ENCODE peak calls at places on chromosomes 6 and 20, in eight cellular contexts. One of them, this sample, is unnamed.
A peak's percentile ranks its signal among the peaks of the same experiment; 100 is the strongest.

GRCh38 chr6:157124855-157125254 is 198.5 kb downstream of the TMEM242 start:
- DNase-seq in A549: no peak
- DNase-seq in AG10803: no peak
- DNase-seq in pancreas: no peak
- DNase-seq in epithelial cell of proximal tubule: no peak
- DNase-seq in foreskin fibroblast: no peak
- DNase-seq in esophagus squamous epithelium: no peak
- DNase-seq in heart right ventricle: no peak
- DNase-seq in this sample: no peak

GRCh38 chr6:158841358-158841757 is 22.2 kb upstream of the EZR start:
- DNase-seq in pancreas: no peak
- DNase-seq in heart right ventricle: no peak
- DNase-seq in esophagus squamous epithelium: no peak
- DNase-seq in epithelial cell of proximal tubule: no peak
- DNase-seq in AG10803: no peak
- DNase-seq in foreskin fibroblast: no peak
- DNase-seq in A549: no peak
- DNase-seq in this sample: no peak

GRCh38 chr6:43125119-43125518 is 46.0 kb upstream of the SRF start:
- DNase-seq in epithelial cell of proximal tubule: no peak
- DNase-seq in foreskin fibroblast: peak; percentile 94
- DNase-seq in A549: no peak
- DNase-seq in AG10803: peak; percentile 97
- DNase-seq in pancreas: no peak
- DNase-seq in heart right ventricle: no peak
- DNase-seq in esophagus squamous epithelium: no peak
- DNase-seq in this sample: no peak

GRCh38 chr6:27592107-27592480 is 119.2 kb upstream of the ZNF184 start:
- DNase-seq in A549: no peak
- DNase-seq in esophagus squamous epithelium: no peak
- DNase-seq in epithelial cell of proximal tubule: no peak
- DNase-seq in pancreas: no peak
- DNase-seq in AG10803: no peak
- DNase-seq in heart right ventricle: no peak
- DNase-seq in foreskin fibroblast: no peak
- DNase-seq in this sample: no peak

GRCh38 chr20:48563191-48563884 is 264.5 kb downstream of the PREX1 start:
- DNase-seq in pancreas: no peak
- DNase-seq in esophagus squamous epithelium: no peak
- DNase-seq in heart right ventricle: no peak
- DNase-seq in epithelial cell of proximal tubule: no peak
- DNase-seq in A549: no peak
- DNase-seq in AG10803: no peak
- DNase-seq in foreskin fibroblast: no peak
- DNase-seq in this sample: no peak

GRCh38 chr20:42192321-42192720 is 574.1 kb upstream of the CHD6 start:
- DNase-seq in esophagus squamous epithelium: no peak
- DNase-seq in AG10803: no peak
- DNase-seq in foreskin fibroblast: no peak
- DNase-seq in epithelial cell of proximal tubule: no peak
- DNase-seq in A549: no peak
- DNase-seq in pancreas: no peak
- DNase-seq in heart right ventricle: no peak
- DNase-seq in this sample: no peak

GRCh38 chr6:382883-383420 is 8.6 kb upstream of the IRF4 start:
- DNase-seq in A549: no peak
- DNase-seq in epithelial cell of proximal tubule: no peak
- DNase-seq in pancreas: no peak
- DNase-seq in esophagus squamous epithelium: no peak
- DNase-seq in AG10803: no peak
- DNase-seq in heart right ventricle: no peak
- DNase-seq in foreskin fibroblast: no peak
- DNase-seq in this sample: no peak

GRCh38 chr6:26556263-26557070 is 18.3 kb downstream of the HMGN4 start:
- DNase-seq in epithelial cell of proximal tubule: no peak
- DNase-seq in foreskin fibroblast: peak; percentile 96
- DNase-seq in A549: peak; percentile 70
- DNase-seq in AG10803: peak; percentile 93
- DNase-seq in heart right ventricle: no peak
- DNase-seq in pancreas: no peak
- DNase-seq in esophagus squamous epithelium: no peak
- DNase-seq in this sample: peak; percentile 79

GRCh38 chr6:163709693-163710092 is 295.2 kb downstream of the QKI start:
- DNase-seq in epithelial cell of proximal tubule: no peak
- DNase-seq in heart right ventricle: peak; percentile 67
- DNase-seq in esophagus squamous epithelium: no peak
- DNase-seq in A549: no peak
- DNase-seq in foreskin fibroblast: no peak
- DNase-seq in AG10803: no peak
- DNase-seq in pancreas: no peak
- DNase-seq in this sample: no peak

GRCh38 chr6:41688256-41688965 is 47.0 kb downstream of the TFEB start:
- DNase-seq in A549: no peak
- DNase-seq in esophagus squamous epithelium: no peak
- DNase-seq in AG10803: no peak
- DNase-seq in heart right ventricle: peak; percentile 23
- DNase-seq in pancreas: peak; percentile 14
- DNase-seq in epithelial cell of proximal tubule: no peak
- DNase-seq in foreskin fibroblast: no peak
- DNase-seq in this sample: no peak

GRCh38 chr6:129680633-129681032 is 29.3 kb downstream of the ARHGAP18 start:
- DNase-seq in epithelial cell of proximal tubule: no peak
- DNase-seq in pancreas: no peak
- DNase-seq in foreskin fibroblast: no peak
- DNase-seq in A549: no peak
- DNase-seq in AG10803: no peak
- DNase-seq in heart right ventricle: no peak
- DNase-seq in esophagus squamous epithelium: no peak
- DNase-seq in this sample: no peak

GRCh38 chr20:64077876-64078551 is 1.3 kb downstream of the RGS19 start:
- DNase-seq in epithelial cell of proximal tubule: no peak
- DNase-seq in AG10803: no peak
- DNase-seq in heart right ventricle: no peak
- DNase-seq in esophagus squamous epithelium: no peak
- DNase-seq in A549: no peak
- DNase-seq in pancreas: no peak
- DNase-seq in foreskin fibroblast: no peak
- DNase-seq in this sample: no peak

GRCh38 chr6:145863396-145863795 is 48.8 kb upstream of the FBXO30 start:
- DNase-seq in heart right ventricle: no peak
- DNase-seq in AG10803: no peak
- DNase-seq in A549: no peak
- DNase-seq in epithelial cell of proximal tubule: no peak
- DNase-seq in foreskin fibroblast: no peak
- DNase-seq in esophagus squamous epithelium: no peak
- DNase-seq in pancreas: no peak
- DNase-seq in this sample: no peak

GRCh38 chr6:25756382-25757354 is 2.1 kb downstream of the SLC17A4 start:
- DNase-seq in epithelial cell of proximal tubule: no peak
- DNase-seq in esophagus squamous epithelium: no peak
- DNase-seq in AG10803: no peak
- DNase-seq in A549: no peak
- DNase-seq in heart right ventricle: no peak
- DNase-seq in foreskin fibroblast: no peak
- DNase-seq in pancreas: no peak
- DNase-seq in this sample: no peak

GRCh38 chr20:15643713-15644112 is 929.5 kb downstream of the KIF16B start:
- DNase-seq in heart right ventricle: no peak
- DNase-seq in epithelial cell of proximal tubule: no peak
- DNase-seq in esophagus squamous epithelium: no peak
- DNase-seq in foreskin fibroblast: peak; percentile 44
- DNase-seq in A549: peak; percentile 16
- DNase-seq in AG10803: no peak
- DNase-seq in pancreas: no peak
- DNase-seq in this sample: no peak

GRCh38 chr6:168785720-168786511 is 344.9 kb downstream of the SMOC2 start:
- DNase-seq in pancreas: no peak
- DNase-seq in foreskin fibroblast: no peak
- DNase-seq in AG10803: no peak
- DNase-seq in esophagus squamous epithelium: no peak
- DNase-seq in epithelial cell of proximal tubule: no peak
- DNase-seq in heart right ventricle: no peak
- DNase-seq in A549: no peak
- DNase-seq in this sample: no peak

GRCh38 chr6:42338573-42339218 is 113.0 kb downstream of the TRERF1 start:
- DNase-seq in epithelial cell of proximal tubule: no peak
- DNase-seq in pancreas: no peak
- DNase-seq in esophagus squamous epithelium: no peak
- DNase-seq in foreskin fibroblast: peak; percentile 96
- DNase-seq in AG10803: peak; percentile 99
- DNase-seq in A549: peak; percentile 75
- DNase-seq in heart right ventricle: no peak
- DNase-seq in this sample: no peak

GRCh38 chr6:112600168-112600567 is 253.0 kb downstream of the RFPL4B start:
- DNase-seq in esophagus squamous epithelium: no peak
- DNase-seq in epithelial cell of proximal tubule: no peak
- DNase-seq in A549: no peak
- DNase-seq in pancreas: no peak
- DNase-seq in foreskin fibroblast: peak; percentile 11
- DNase-seq in heart right ventricle: no peak
- DNase-seq in AG10803: peak; percentile 8
- DNase-seq in this sample: no peak
- TF ChIP-seq CTCF in esophagus squamous epithelium: no peak
- TF ChIP-seq CTCF in epithelial cell of proximal tubule: peak; percentile 14
- TF ChIP-seq CTCF in A549: no peak
- TF ChIP-seq CTCF in pancreas: no peak
- TF ChIP-seq CTCF in foreskin fibroblast: no peak
- TF ChIP-seq CTCF in heart right ventricle: no peak
- TF ChIP-seq CTCF in AG10803: peak; percentile 33
- TF ChIP-seq CTCF in this sample: peak; percentile 29

DNA sequence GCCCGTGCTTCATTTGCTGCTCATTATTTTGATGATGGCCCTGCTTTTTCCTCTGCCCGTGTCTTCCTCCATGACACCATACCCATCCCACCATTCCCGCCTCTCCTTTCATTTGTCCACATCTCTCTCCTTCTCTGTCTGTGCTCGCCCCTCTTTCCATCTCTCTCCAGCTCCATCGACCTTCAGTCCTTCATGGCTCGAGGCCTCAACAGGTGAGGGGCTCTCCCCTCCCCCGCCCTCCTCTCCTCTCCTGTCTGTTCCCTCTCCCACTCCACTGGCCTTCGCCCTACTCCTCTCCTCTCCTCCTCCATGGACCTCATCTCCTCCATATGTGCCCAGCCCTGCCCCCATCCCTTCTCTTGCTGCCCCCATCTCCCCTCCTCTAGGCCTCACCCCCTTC is 12.1 kb upstream of the ZBTB9 start:
- DNase-seq in esophagus squamous epithelium: no peak
- DNase-seq in heart right ventricle: no peak
- DNase-seq in AG10803: no peak
- DNase-seq in foreskin fibroblast: no peak
- DNase-seq in A549: no peak
- DNase-seq in pancreas: no peak
- DNase-seq in epithelial cell of proximal tubule: no peak
- DNase-seq in this sample: no peak
- H3K4me3 ChIP-seq in esophagus squamous epithelium: no peak overlapping the region
- H3K4me3 ChIP-seq in heart right ventricle: no peak overlapping the region
- H3K4me3 ChIP-seq in AG10803: no peak overlapping the region
- H3K4me3 ChIP-seq in foreskin fibroblast: no peak overlapping the region
- H3K4me3 ChIP-seq in A549: no peak overlapping the region
- H3K4me3 ChIP-seq in pancreas: no peak overlapping the region
- H3K4me3 ChIP-seq in epithelial cell of proximal tubule: no peak overlapping the region
- H3K4me3 ChIP-seq in this sample: no peak overlapping the region

GRCh38 chr6:136927313-136927712 is 5.2 kb downstream of the SLC35D3 start:
- DNase-seq in AG10803: no peak
- DNase-seq in esophagus squamous epithelium: no peak
- DNase-seq in epithelial cell of proximal tubule: no peak
- DNase-seq in A549: peak; percentile 32
- DNase-seq in foreskin fibroblast: peak; percentile 22
- DNase-seq in heart right ventricle: no peak
- DNase-seq in pancreas: no peak
- DNase-seq in this sample: no peak
- TF ChIP-seq CTCF in AG10803: peak; percentile 21
- TF ChIP-seq CTCF in esophagus squamous epithelium: no peak
- TF ChIP-seq CTCF in epithelial cell of proximal tubule: peak; percentile 40
- TF ChIP-seq CTCF in A549: peak; percentile 30
- TF ChIP-seq CTCF in foreskin fibroblast: peak; percentile 22
- TF ChIP-seq CTCF in heart right ventricle: peak; percentile 46
- TF ChIP-seq CTCF in pancreas: no peak
- TF ChIP-seq CTCF in this sample: peak; percentile 14

GRCh38 chr6:1623769-1624070 is 14.0 kb downstream of the FOXC1 start:
- DNase-seq in epithelial cell of proximal tubule: no peak
- DNase-seq in pancreas: no peak
- DNase-seq in AG10803: no peak
- DNase-seq in A549: no peak
- DNase-seq in heart right ventricle: no peak
- DNase-seq in foreskin fibroblast: no peak
- DNase-seq in esophagus squamous epithelium: no peak
- DNase-seq in this sample: no peak

GRCh38 chr6:1622851-1623768 is 13.4 kb downstream of the FOXC1 start:
- DNase-seq in esophagus squamous epithelium: no peak
- DNase-seq in pancreas: no peak
- DNase-seq in A549: no peak
- DNase-seq in heart right ventricle: no peak
- DNase-seq in epithelial cell of proximal tubule: no peak
- DNase-seq in AG10803: no peak
- DNase-seq in foreskin fibroblast: no peak
- DNase-seq in this sample: no peak

GRCh38 chr6:1625352-1625773 is 15.6 kb downstream of the FOXC1 start:
- DNase-seq in AG10803: peak; percentile 18
- DNase-seq in A549: no peak
- DNase-seq in foreskin fibroblast: peak; percentile 41
- DNase-seq in heart right ventricle: no peak
- DNase-seq in epithelial cell of proximal tubule: no peak
- DNase-seq in esophagus squamous epithelium: no peak
- DNase-seq in pancreas: no peak
- DNase-seq in this sample: no peak

GRCh38 chr6:1624848-1625341 is 15.2 kb downstream of the FOXC1 start:
- DNase-seq in A549: no peak
- DNase-seq in heart right ventricle: no peak
- DNase-seq in AG10803: peak; percentile 33
- DNase-seq in esophagus squamous epithelium: no peak
- DNase-seq in epithelial cell of proximal tubule: no peak
- DNase-seq in foreskin fibroblast: peak; percentile 71
- DNase-seq in pancreas: no peak
- DNase-seq in this sample: no peak

DNA sequence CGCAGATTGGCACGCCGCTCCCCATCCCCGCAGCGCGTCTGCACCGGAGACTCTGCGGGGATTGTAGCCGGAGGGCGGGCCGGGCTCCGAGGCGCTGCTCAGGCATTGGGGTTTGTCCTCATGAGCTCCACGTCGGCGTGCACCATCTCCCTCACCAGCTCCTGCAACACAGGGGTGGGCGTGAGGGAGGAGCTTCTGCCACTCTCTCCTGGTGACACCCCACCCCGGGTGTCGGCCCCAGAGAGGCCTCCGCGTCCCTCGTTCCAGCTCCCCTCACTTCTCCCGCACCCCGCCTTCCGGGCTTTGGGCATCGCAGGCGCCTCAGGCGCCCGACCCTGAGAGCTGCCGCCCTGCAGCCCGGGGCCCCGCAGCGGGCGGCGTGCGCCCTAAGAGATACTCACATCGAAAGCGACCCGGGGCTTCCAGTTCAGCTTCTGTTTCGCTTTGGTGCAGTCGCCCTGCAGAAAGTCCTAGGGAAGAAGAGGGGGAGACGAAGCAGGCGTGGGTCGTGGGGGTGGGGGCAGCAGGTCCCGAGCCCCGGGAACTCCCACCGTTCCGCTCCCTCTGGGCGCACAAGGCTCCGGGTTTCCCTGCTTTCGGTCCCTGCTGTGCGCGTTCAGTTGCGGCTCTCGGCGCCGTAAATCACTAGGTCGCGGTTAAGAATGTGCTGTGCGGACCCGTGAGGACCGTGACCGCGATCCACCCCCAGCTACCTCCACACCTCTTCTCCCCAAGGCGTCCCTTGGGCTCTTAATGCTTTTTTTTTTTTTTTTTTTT is 14.5 kb downstream of the FOXC1 start:
- DNase-seq in esophagus squamous epithelium: no peak
- DNase-seq in pancreas: no peak
- DNase-seq in heart right ventricle: no peak
- DNase-seq in AG10803: no peak
- DNase-seq in epithelial cell of proximal tubule: no peak
- DNase-seq in A549: no peak
- DNase-seq in foreskin fibroblast: no peak
- DNase-seq in this sample: no peak
- H3K4me3 ChIP-seq in esophagus squamous epithelium: peak overlapping the region; percentile 51
- H3K4me3 ChIP-seq in pancreas: peak overlapping the region; percentile 38
- H3K4me3 ChIP-seq in heart right ventricle: peak overlapping the region; percentile 74
- H3K4me3 ChIP-seq in AG10803: peak overlapping the region; percentile 68
- H3K4me3 ChIP-seq in epithelial cell of proximal tubule: peak overlapping the region; percentile 87
- H3K4me3 ChIP-seq in A549: peak overlapping the region; percentile 46
- H3K4me3 ChIP-seq in foreskin fibroblast: peak overlapping the region; percentile 73
- H3K4me3 ChIP-seq in this sample: no peak overlapping the region

This sample was measured in LNCaP clone FGC.